ENCODE peak calls at places on chromosomes 4 and X, in six cellular contexts. T, A, C, B, X and S are unnamed samples.

GRCh38 chr4:168218663-168219062 is 99.9 kb downstream of the DDX60 start:
- DNase-seq in T (no peak), A (no peak), C (no peak), B (no peak), X (no peak), S (no peak)

GRCh38 chr4:121030711-121031110 is 41.6 kb downstream of the NDNF start:
- DNase-seq in T (no peak), A (no peak), C (no peak), B (no peak), X (no peak), S (no peak)

GRCh38 chrX:55731826-55732225 is 14.3 kb downstream of the RRAGB start:
- DNase-seq in T (no peak), A (no peak), C (no peak), B (no peak), X (no peak), S (no peak)

GRCh38 chr4:92333056-92333455 is 29.3 kb downstream of the GRID2 start:
- DNase-seq in T (no peak), A (no peak), C (no peak), B (no peak), X (no peak), S (no peak)

GRCh38 chr4:112170451-112170993 is 25.3 kb downstream of the FAM241A start:
- DNase-seq in T (no peak), A (peak; percentile 55), C (no peak), B (peak; percentile 43), X (no peak), S (no peak)

GRCh38 chrX:40471965-40472648 is 108.7 kb upstream of the ATP6AP2 start:
- DNase-seq in T (no peak), A (peak; percentile 16), C (peak; percentile 43), B (peak; percentile 35), X (peak; percentile 33), S (peak; percentile 38)

GRCh38 chr4:3385719-3386440 is 55.9 kb upstream of the HGFAC start:
- DNase-seq in T (no peak), A (no peak), C (no peak), B (no peak), X (no peak), S (no peak)

GRCh38 chr4:149056615-149057014 is 614.4 kb upstream of the NR3C2 start:
- DNase-seq in T (no peak), A (no peak), C (no peak), B (no peak), X (no peak), S (no peak)

GRCh38 chr4:113116414-113117345 is 67.2 kb downstream of the ANK2 start:
- DNase-seq in T (no peak), A (no peak), C (no peak), B (no peak), X (no peak), S (no peak)

GRCh38 chr4:74056858-74057562 is 18.5 kb upstream of the CXCL3 start:
- DNase-seq in T (no peak), A (peak; percentile 42), C (no peak), B (no peak), X (no peak), S (no peak)

GRCh38 chr4:79852305-79852730 is 220.7 kb downstream of the ANTXR2 start:
- DNase-seq in T (no peak), A (no peak), C (no peak), B (peak; percentile 10), X (no peak), S (no peak)

GRCh38 chr4:125573368-125573767 is 258.6 kb downstream of the FAT4 start:
- DNase-seq in T (no peak), A (no peak), C (no peak), B (no peak), X (no peak), S (no peak)

GRCh38 chrX:69216911-69217310 is 51.7 kb upstream of the PJA1 start:
- DNase-seq in T (no peak), A (no peak), C (no peak), B (no peak), X (no peak), S (no peak)

GRCh38 chrX:70755850-70756249 is 152.7 kb downstream of the TEX11 start:
- DNase-seq in T (peak; percentile 31), A (peak; percentile 6), C (peak; percentile 80), B (no peak), X (no peak), S (no peak)

GRCh38 chrX:21150208-21150607 is 224.0 kb upstream of the CNKSR2 start:
- DNase-seq in T (no peak), A (no peak), C (no peak), B (no peak), X (no peak), S (no peak)

GRCh38 chr4:182245541-182246245 is 2.5 kb downstream of the TENM3 start:
- DNase-seq in T (no peak), A (no peak), C (no peak), B (no peak), X (no peak), S (no peak)

GRCh38 chrX:47936224-47936939 is 67.4 kb downstream of the ZNF182 start:
- DNase-seq in T (no peak), A (peak; percentile 55), C (no peak), B (no peak), X (no peak), S (no peak)

GRCh38 chr4:167222098-167222497 is 12.2 kb downstream of the SPOCK3 start:
- DNase-seq in T (no peak), A (no peak), C (no peak), B (no peak), X (peak; percentile 37), S (no peak)

GRCh38 chr4:70945046-70945445 is 42.9 kb downstream of the MOB1B start:
- DNase-seq in T (no peak), A (no peak), C (no peak), B (no peak), X (no peak), S (no peak)

GRCh38 chrX:148942754-148943153 is 442.3 kb downstream of the AFF2 start:
- DNase-seq in T (no peak), A (no peak), C (no peak), B (no peak), X (no peak), S (no peak)

GRCh38 chr4:121062466-121062975 is 9.8 kb downstream of the NDNF start:
- DNase-seq in T (no peak), A (no peak), C (no peak), B (no peak), X (no peak), S (no peak)

GRCh38 chr4:30860983-30861382 is 140.8 kb downstream of the PCDH7 start:
- DNase-seq in T (no peak), A (no peak), C (no peak), B (no peak), X (no peak), S (no peak)

GRCh38 chrX:45849261-45849660 is 648.6 kb upstream of the DIPK2B start:
- DNase-seq in T (no peak), A (no peak), C (no peak), B (peak; percentile 61), X (no peak), S (peak; percentile 26)

GRCh38 chr4:189973646-189974045 is 33.0 kb downstream of the FRG1 start:
- DNase-seq in T (no peak), A (no peak), C (no peak), B (no peak), X (no peak), S (no peak)

GRCh38 chr4:90727938-90728337 is 600.7 kb downstream of the CCSER1 start:
- DNase-seq in T (peak; percentile 69), A (no peak), C (peak; percentile 54), B (no peak), X (no peak), S (no peak)

GRCh38 chrX:54785901-54786300 is 12.2 kb downstream of the ITIH6 start:
- DNase-seq in T (no peak), A (peak; percentile 6), C (no peak), B (peak; percentile 7), X (no peak), S (no peak)

GRCh38 chr4:160370046-160370445 is 1267.2 kb downstream of the RAPGEF2 start:
- DNase-seq in T (no peak), A (no peak), C (no peak), B (no peak), X (no peak), S (no peak)

GRCh38 chrX:154356596-154356995 is 17.8 kb downstream of the FLNA start:
- DNase-seq in T (no peak), A (no peak), C (no peak), B (no peak), X (no peak), S (no peak)

GRCh38 chr4:2333356-2333841 is 71.5 kb upstream of the MXD4 start:
- DNase-seq in T (no peak), A (no peak), C (no peak), B (no peak), X (peak; percentile 16), S (peak; percentile 26)

GRCh38 chrX:11478036-11478435 is 184.8 kb downstream of the AMELX start:
- DNase-seq in T (no peak), A (no peak), C (no peak), B (no peak), X (no peak), S (no peak)
- TF ChIP-seq YY1 in T (no peak), A (no peak), C (no peak), B (no peak), X (no peak), S (no peak)

GRCh38 chr4:128525939-128526630 is 238.5 kb upstream of the PGRMC2 start:
- DNase-seq in T (no peak), A (no peak), C (no peak), B (no peak), X (no peak), S (no peak)

GRCh38 chr4:128527356-128527755 is 239.7 kb upstream of the PGRMC2 start:
- DNase-seq in T (no peak), A (no peak), C (no peak), B (no peak), X (no peak), S (no peak)

GRCh38 chr4:128525387-128525786 is 237.8 kb upstream of the PGRMC2 start:
- DNase-seq in T (no peak), A (peak; percentile 17), C (no peak), B (no peak), X (no peak), S (no peak)

GRCh38 chr4:128528177-128528576 is 240.6 kb upstream of the PGRMC2 start:
- DNase-seq in T (no peak), A (no peak), C (no peak), B (no peak), X (no peak), S (no peak)

GRCh38 chr4:128528793-128529553 is 241.4 kb upstream of the PGRMC2 start:
- DNase-seq in T (peak; percentile 58), A (no peak), C (peak; percentile 83), B (peak; percentile 58), X (no peak), S (no peak)
- TF ChIP-seq YY1 in T (no peak), A (no peak), C (no peak), B (no peak), X (no peak), S (peak; percentile 46)

GRCh38 chr4:127622923-127623754 is 9.6 kb upstream of the INTU start:
- DNase-seq in T (no peak), A (no peak), C (no peak), B (peak; percentile 5), X (no peak), S (peak; percentile 82)
- TF ChIP-seq YY1 in T (peak; percentile 5), A (no peak), C (no peak), B (no peak), X (no peak), S (no peak)

DNA sequence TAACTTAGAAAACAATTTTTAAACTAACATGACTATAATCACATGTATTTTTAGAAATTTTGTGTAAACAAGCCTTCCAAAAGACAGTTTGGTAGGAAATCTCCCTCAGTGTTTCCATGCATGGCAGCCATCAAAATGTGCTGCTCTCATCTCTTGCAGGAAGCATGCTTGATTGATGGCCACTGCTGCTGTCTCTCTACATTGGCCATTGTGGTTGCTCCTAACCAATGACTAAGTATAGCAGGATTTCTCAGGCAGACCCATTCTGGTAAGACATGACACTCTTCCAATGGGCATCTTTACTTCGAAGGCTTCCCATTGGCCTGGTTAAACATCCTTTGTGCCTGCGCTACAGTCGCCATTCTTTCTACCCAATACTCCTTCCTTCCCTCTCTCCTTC is 78.9 kb upstream of the GUCY1A1 start:
- DNase-seq in T (no peak), A (no peak), C (no peak), B (no peak), X (no peak), S (no peak)
- TF ChIP-seq YY1 in T (no peak), A (no peak), C (no peak), B (no peak), X (no peak), S (no peak)